ENCODE peak calls at places on chromosomes 4 and X, in eight cellular contexts. One of them, this sample, is unnamed.

GRCh38 chrX:7111518-7111917 is 36.0 kb upstream of the STS start:
- DNase-seq in hepatocyte: no peak
- DNase-seq in AG04449: no peak
- DNase-seq in Caco-2: no peak
- DNase-seq in NB4: no peak
- DNase-seq in astrocyte of the spinal cord: no peak
- DNase-seq in A549: no peak
- DNase-seq in IMR-90: no peak
- DNase-seq in this sample: no peak

GRCh38 chrX:123920065-123920785 is 41.3 kb upstream of the STAG2 start:
- DNase-seq in hepatocyte: no peak
- DNase-seq in AG04449: peak
- DNase-seq in Caco-2: no peak
- DNase-seq in NB4: no peak
- DNase-seq in astrocyte of the spinal cord: peak
- DNase-seq in A549: peak
- DNase-seq in IMR-90: peak
- DNase-seq in this sample: peak

GRCh38 chrX:21374163-21374993 is at the start of gene CNKSR2:
- DNase-seq in hepatocyte: peak
- DNase-seq in AG04449: no peak
- DNase-seq in Caco-2: no peak
- DNase-seq in NB4: peak
- DNase-seq in astrocyte of the spinal cord: peak
- DNase-seq in A549: peak
- DNase-seq in IMR-90: peak
- DNase-seq in this sample: peak

GRCh38 chr4:128292349-128292748 is 4.7 kb upstream of the PGRMC2 start:
- DNase-seq in hepatocyte: no peak
- DNase-seq in AG04449: no peak
- DNase-seq in Caco-2: no peak
- DNase-seq in NB4: no peak
- DNase-seq in astrocyte of the spinal cord: no peak
- DNase-seq in A549: no peak
- DNase-seq in IMR-90: no peak
- DNase-seq in this sample: no peak

GRCh38 chrX:134599173-134599914 is 58.9 kb downstream of the PLAC1 start:
- DNase-seq in hepatocyte: no peak
- DNase-seq in AG04449: peak
- DNase-seq in Caco-2: no peak
- DNase-seq in NB4: peak
- DNase-seq in astrocyte of the spinal cord: peak
- DNase-seq in A549: no peak
- DNase-seq in IMR-90: peak
- DNase-seq in this sample: peak

GRCh38 chr4:42446823-42447222 is 49.5 kb downstream of the SHISA3 start:
- DNase-seq in hepatocyte: no peak
- DNase-seq in AG04449: no peak
- DNase-seq in Caco-2: no peak
- DNase-seq in NB4: no peak
- DNase-seq in astrocyte of the spinal cord: no peak
- DNase-seq in A549: no peak
- DNase-seq in IMR-90: no peak
- DNase-seq in this sample: no peak

GRCh38 chr4:42018451-42018850 is 28.1 kb downstream of the SLC30A9 start:
- DNase-seq in hepatocyte: no peak
- DNase-seq in AG04449: no peak
- DNase-seq in Caco-2: no peak
- DNase-seq in NB4: no peak
- DNase-seq in astrocyte of the spinal cord: peak
- DNase-seq in A549: no peak
- DNase-seq in IMR-90: no peak
- DNase-seq in this sample: no peak

GRCh38 chr4:55075376-55075775 is 50.0 kb downstream of the KDR start:
- DNase-seq in hepatocyte: no peak
- DNase-seq in AG04449: no peak
- DNase-seq in Caco-2: no peak
- DNase-seq in NB4: no peak
- DNase-seq in astrocyte of the spinal cord: no peak
- DNase-seq in A549: no peak
- DNase-seq in IMR-90: no peak
- DNase-seq in this sample: no peak

GRCh38 chr4:835148-836002 is 9.4 kb upstream of the CPLX1 start:
- DNase-seq in hepatocyte: no peak
- DNase-seq in AG04449: no peak
- DNase-seq in Caco-2: no peak
- DNase-seq in NB4: no peak
- DNase-seq in astrocyte of the spinal cord: no peak
- DNase-seq in A549: no peak
- DNase-seq in IMR-90: no peak
- DNase-seq in this sample: no peak

GRCh38 chrX:20547649-20548051 is 280.9 kb upstream of the RPS6KA3 start:
- DNase-seq in hepatocyte: peak
- DNase-seq in AG04449: peak
- DNase-seq in Caco-2: peak
- DNase-seq in NB4: peak
- DNase-seq in astrocyte of the spinal cord: peak
- DNase-seq in A549: peak
- DNase-seq in IMR-90: peak
- DNase-seq in this sample: peak

GRCh38 chrX:151902813-151903591 is 9.7 kb upstream of the MAGEA4 start:
- DNase-seq in hepatocyte: peak
- DNase-seq in AG04449: peak
- DNase-seq in Caco-2: peak
- DNase-seq in NB4: no peak
- DNase-seq in astrocyte of the spinal cord: peak
- DNase-seq in A549: peak
- DNase-seq in IMR-90: peak
- DNase-seq in this sample: peak

GRCh38 chr4:4761128-4761991 is 98.1 kb upstream of the MSX1 start:
- DNase-seq in hepatocyte: no peak
- DNase-seq in AG04449: no peak
- DNase-seq in Caco-2: no peak
- DNase-seq in NB4: peak
- DNase-seq in astrocyte of the spinal cord: no peak
- DNase-seq in A549: no peak
- DNase-seq in IMR-90: no peak
- DNase-seq in this sample: no peak
- TF ChIP-seq CTCF in hepatocyte: peak
- TF ChIP-seq CTCF in AG04449: no peak
- TF ChIP-seq CTCF in Caco-2: peak
- TF ChIP-seq CTCF in NB4: peak
- TF ChIP-seq CTCF in astrocyte of the spinal cord: peak
- TF ChIP-seq CTCF in A549: no peak
- TF ChIP-seq CTCF in IMR-90: peak
- TF ChIP-seq CTCF in this sample: no peak

DNA sequence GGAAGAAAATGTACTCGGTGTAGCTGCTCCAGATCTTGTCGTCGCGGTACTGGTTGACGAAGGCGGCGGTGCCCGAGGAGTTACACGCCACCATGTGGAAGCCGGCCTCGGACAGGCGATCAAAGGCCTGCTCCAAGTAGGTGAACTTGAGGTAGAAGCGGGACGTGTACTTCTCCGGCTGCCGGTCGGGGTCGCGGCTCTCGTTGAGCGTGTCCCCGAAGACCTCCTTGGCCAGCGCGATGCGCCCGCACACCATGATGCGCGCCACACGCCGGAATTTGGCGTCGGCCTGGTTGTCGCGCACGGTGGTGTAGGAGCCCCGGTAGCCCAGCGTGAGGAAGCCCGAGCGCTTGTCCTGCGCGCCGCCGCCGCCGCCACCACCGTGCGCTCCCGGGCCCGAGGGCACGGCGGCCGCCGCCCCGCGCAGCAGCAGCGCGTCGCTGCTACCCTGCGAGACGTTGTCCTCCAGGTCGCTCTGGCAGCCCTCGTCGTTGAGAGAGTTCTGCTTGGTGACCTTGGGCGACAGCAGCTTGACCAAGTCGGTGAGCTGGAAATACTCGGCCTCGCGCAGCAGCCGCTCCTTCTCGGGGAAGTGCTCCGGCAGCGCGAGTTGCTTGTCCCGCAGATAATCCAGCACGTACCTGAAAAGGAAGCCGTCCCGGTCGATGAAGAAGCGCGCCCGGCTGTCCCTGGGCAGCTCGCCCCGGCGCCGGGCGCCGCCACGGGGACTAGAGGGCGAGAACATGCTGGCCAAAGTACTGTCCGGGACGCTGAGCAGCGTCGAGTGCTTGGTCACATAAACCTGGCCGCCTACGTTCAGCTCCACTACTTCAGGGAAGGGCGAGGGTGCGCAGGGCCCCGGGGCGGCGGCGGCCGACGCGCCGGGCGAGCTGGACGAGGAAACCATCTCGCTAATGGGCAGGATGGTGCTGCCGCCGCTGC is 775 bp downstream of the KCTD8 start:
- DNase-seq in hepatocyte: peak
- DNase-seq in AG04449: no peak
- DNase-seq in Caco-2: no peak
- DNase-seq in NB4: no peak
- DNase-seq in astrocyte of the spinal cord: peak
- DNase-seq in A549: peak
- DNase-seq in IMR-90: no peak
- DNase-seq in this sample: peak
- H3K4me3 ChIP-seq in hepatocyte: peak
- H3K4me3 ChIP-seq in AG04449: no peak
- H3K4me3 ChIP-seq in Caco-2: no peak
- H3K4me3 ChIP-seq in NB4: no peak
- H3K4me3 ChIP-seq in astrocyte of the spinal cord: peak
- H3K4me3 ChIP-seq in A549: peak
- H3K4me3 ChIP-seq in IMR-90: peak
- H3K4me3 ChIP-seq in this sample: peak

DNA sequence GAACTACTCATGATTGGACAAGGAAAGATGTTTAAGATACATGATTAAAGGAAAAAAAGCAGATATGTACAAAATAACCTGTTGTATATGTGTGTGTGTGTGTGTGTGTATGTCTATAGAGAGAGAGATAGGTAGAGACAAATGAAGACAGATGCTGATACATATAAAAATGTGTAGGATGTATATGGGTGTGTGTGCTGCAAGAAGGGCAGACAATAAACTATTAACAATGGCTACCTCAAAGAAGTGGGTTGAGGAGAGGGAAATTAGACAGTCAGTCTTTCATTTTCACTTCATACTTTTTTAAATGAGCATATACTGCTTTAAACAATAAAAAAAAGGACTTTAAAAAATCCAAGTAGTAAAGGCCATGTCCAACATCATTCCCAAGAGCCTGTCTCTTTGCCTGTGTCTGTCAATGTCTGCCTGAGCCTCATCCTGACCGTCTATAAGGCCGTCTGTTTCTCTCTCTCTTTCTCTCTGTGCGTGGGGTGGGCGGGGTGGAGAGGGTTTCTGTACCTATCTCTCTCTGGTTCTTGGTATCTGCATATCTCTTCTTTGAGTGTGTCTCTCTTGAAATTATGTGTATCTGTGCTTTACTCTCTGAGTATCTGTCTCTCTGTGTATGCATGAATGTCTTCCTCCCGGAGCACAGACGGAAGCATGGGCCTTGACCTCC is 62.8 kb downstream of the LRBA start:
- DNase-seq in hepatocyte: no peak
- DNase-seq in AG04449: no peak
- DNase-seq in Caco-2: no peak
- DNase-seq in NB4: no peak
- DNase-seq in astrocyte of the spinal cord: no peak
- DNase-seq in A549: no peak
- DNase-seq in IMR-90: no peak
- DNase-seq in this sample: no peak
- TF ChIP-seq CTCF in hepatocyte: no peak
- TF ChIP-seq CTCF in AG04449: no peak
- TF ChIP-seq CTCF in Caco-2: no peak
- TF ChIP-seq CTCF in NB4: no peak
- TF ChIP-seq CTCF in astrocyte of the spinal cord: no peak
- TF ChIP-seq CTCF in A549: no peak
- TF ChIP-seq CTCF in IMR-90: no peak
- TF ChIP-seq CTCF in this sample: no peak

GRCh38 chr4:2259036-2259540 is 2.8 kb downstream of the MXD4 start:
- DNase-seq in hepatocyte: no peak
- DNase-seq in AG04449: no peak
- DNase-seq in Caco-2: peak
- DNase-seq in NB4: no peak
- DNase-seq in astrocyte of the spinal cord: no peak
- DNase-seq in A549: no peak
- DNase-seq in IMR-90: no peak
- DNase-seq in this sample: no peak

GRCh38 chr4:2257361-2258001 is 4.4 kb downstream of the MXD4 start:
- DNase-seq in hepatocyte: no peak
- DNase-seq in AG04449: no peak
- DNase-seq in Caco-2: peak
- DNase-seq in NB4: no peak
- DNase-seq in astrocyte of the spinal cord: no peak
- DNase-seq in A549: no peak
- DNase-seq in IMR-90: no peak
- DNase-seq in this sample: no peak

GRCh38 chr4:2259541-2260267 is 2.2 kb downstream of the MXD4 start:
- DNase-seq in hepatocyte: no peak
- DNase-seq in AG04449: no peak
- DNase-seq in Caco-2: peak
- DNase-seq in NB4: no peak
- DNase-seq in astrocyte of the spinal cord: no peak
- DNase-seq in A549: no peak
- DNase-seq in IMR-90: no peak
- DNase-seq in this sample: no peak

GRCh38 chr4:2256781-2257191 is 5.1 kb downstream of the MXD4 start:
- DNase-seq in hepatocyte: no peak
- DNase-seq in AG04449: no peak
- DNase-seq in Caco-2: peak
- DNase-seq in NB4: no peak
- DNase-seq in astrocyte of the spinal cord: no peak
- DNase-seq in A549: no peak
- DNase-seq in IMR-90: no peak
- DNase-seq in this sample: peak

DNA sequence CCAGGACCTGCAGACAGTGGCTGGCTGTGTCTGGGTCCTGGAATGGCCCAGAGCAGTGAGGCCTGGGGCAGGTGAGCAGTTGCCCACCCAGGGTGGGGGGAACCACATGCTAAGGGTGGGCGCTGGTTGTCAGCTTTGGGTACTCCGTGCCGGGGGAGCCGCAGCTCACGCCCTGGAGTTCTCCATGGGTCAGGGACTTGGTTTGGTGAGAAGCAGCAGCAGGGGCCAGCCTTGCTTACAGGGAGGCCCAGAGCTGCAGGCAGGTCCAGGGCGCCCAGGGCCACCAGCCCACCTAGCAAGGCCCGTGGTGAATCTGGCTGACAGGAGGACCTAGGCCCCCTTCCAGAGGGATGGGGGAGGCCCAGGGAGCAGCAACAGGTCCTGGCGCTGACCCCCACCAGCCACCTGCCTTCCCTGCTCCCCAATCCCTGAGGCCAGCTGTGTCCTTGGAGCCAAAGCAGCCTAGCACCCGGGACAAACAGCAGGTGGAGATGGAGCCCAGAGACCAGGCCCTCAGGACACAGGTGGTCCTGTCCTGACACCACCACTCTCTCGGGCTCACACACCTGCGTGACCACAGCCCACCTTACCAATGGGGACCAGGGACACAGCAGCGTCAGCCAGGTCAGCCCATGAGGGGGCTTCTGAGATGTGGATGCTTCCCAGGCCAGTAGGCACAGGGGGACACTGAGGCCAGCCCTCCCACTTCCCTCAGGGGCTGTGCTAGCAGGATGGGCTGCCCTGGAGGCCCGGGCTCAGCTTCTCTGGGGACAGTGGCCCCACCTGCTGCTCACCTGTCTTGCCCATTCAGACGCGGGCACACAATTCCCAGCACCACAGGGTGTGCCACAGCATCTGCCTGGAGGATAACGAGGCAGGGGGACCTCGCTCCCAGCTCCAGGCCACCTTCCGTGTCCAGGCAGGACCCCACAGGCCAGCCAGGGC is 3.5 kb downstream of the MXD4 start:
- DNase-seq in hepatocyte: no peak
- DNase-seq in AG04449: no peak
- DNase-seq in Caco-2: peak
- DNase-seq in NB4: no peak
- DNase-seq in astrocyte of the spinal cord: no peak
- DNase-seq in A549: no peak
- DNase-seq in IMR-90: no peak
- DNase-seq in this sample: no peak
- H3K4me3 ChIP-seq in hepatocyte: no peak
- H3K4me3 ChIP-seq in AG04449: no peak
- H3K4me3 ChIP-seq in Caco-2: no peak
- H3K4me3 ChIP-seq in NB4: no peak
- H3K4me3 ChIP-seq in astrocyte of the spinal cord: no peak
- H3K4me3 ChIP-seq in A549: no peak
- H3K4me3 ChIP-seq in IMR-90: no peak
- H3K4me3 ChIP-seq in this sample: no peak